ENCODE peak calls at places on chromosomes 3 and 15, in seven cellular contexts. W is endodermal cell, J is spleen, N is NCI-H1694 treated with DMSO at 0.1 percent for 48 hours, A is G401, F is NCI-H460, Y is cardiac muscle cell. X is an unnamed sample.

GRCh38 chr3:37852097-37852496 is 9.6 kb upstream of the CTDSPL start:
- DNase-seq in W (no peak), J (peak), N (no peak), A (no peak), F (no peak), Y (no peak), X (peak)

GRCh38 chr15:40762919-40763800 is 708 bp upstream of the GCHFR start:
- DNase-seq in W (no peak), J (peak), N (no peak), A (peak), F (no peak), Y (no peak), X (peak)

GRCh38 chr3:72223116-72223515 is 438.2 kb upstream of the PROK2 start:
- DNase-seq in W (no peak), J (no peak), N (no peak), A (no peak), F (no peak), Y (no peak), X (peak)

GRCh38 chr15:69074011-69074842 is 59.7 kb downstream of the NOX5 start:
- DNase-seq in W (peak), J (no peak), N (peak), A (peak), F (peak), Y (peak), X (peak)

GRCh38 chr15:38842991-38843610 is 278.5 kb upstream of the RASGRP1 start:
- DNase-seq in W (no peak), J (no peak), N (peak), A (peak), F (no peak), Y (no peak), X (peak)

GRCh38 chr15:50241684-50242450 is 23.7 kb downstream of the HDC start:
- DNase-seq in W (no peak), J (no peak), N (no peak), A (no peak), F (no peak), Y (no peak), X (peak)

GRCh38 chr3:105957722-105958121 is 88.9 kb upstream of the CBLB start:
- DNase-seq in W (no peak), J (no peak), N (no peak), A (no peak), F (no peak), Y (no peak), X (peak)

GRCh38 chr3:108453541-108454057 is 56.8 kb downstream of the MYH15 start:
- DNase-seq in W (no peak), J (no peak), N (no peak), A (no peak), F (no peak), Y (no peak), X (peak)

GRCh38 chr3:4234894-4235293 is 68.3 kb upstream of the SETMAR start:
- DNase-seq in W (no peak), J (no peak), N (no peak), A (no peak), F (no peak), Y (no peak), X (no peak)

GRCh38 chr15:50685191-50685975 is 1.2 kb downstream of the TRPM7 start:
- DNase-seq in W (no peak), J (no peak), N (no peak), A (no peak), F (no peak), Y (no peak), X (no peak)

GRCh38 chr3:15499536-15499935 is 22.0 kb downstream of the COLQ start:
- DNase-seq in W (no peak), J (no peak), N (no peak), A (no peak), F (peak), Y (no peak), X (peak)

GRCh38 chr3:39154323-39155021 is 1.1 kb upstream of the CSRNP1 start:
- DNase-seq in W (peak), J (peak), N (no peak), A (peak), F (no peak), Y (no peak), X (no peak)

GRCh38 chr15:58865420-58865880 is 68.0 kb downstream of the SLTM start:
- DNase-seq in W (no peak), J (no peak), N (no peak), A (peak), F (no peak), Y (no peak), X (peak)

GRCh38 chr3:244041-244440 is 47.5 kb downstream of the CHL1 start:
- DNase-seq in W (no peak), J (no peak), N (no peak), A (peak), F (peak), Y (no peak), X (no peak)

GRCh38 chr15:75031773-75032302 is 8.4 kb downstream of the PPCDC start:
- DNase-seq in W (no peak), J (no peak), N (no peak), A (no peak), F (no peak), Y (no peak), X (no peak)

X was measured in AG08395.